ENCODE peak calls at places on chromosomes 3 and 15, in five cellular contexts. One of them, this sample, is unnamed.

GRCh38 chr3:95731753-95732152 is 1082.6 kb upstream of the EPHA6 start:
- DNase-seq in HepG2: no peak
- DNase-seq in GM12878: no peak
- DNase-seq in K562: no peak
- DNase-seq in GM12892: no peak
- DNase-seq in this sample: no peak

GRCh38 chr3:84836961-84837360 is 121.8 kb upstream of the CADM2 start:
- DNase-seq in GM12892: no peak
- DNase-seq in K562: no peak
- DNase-seq in GM12878: no peak
- DNase-seq in HepG2: no peak
- DNase-seq in this sample: no peak

GRCh38 chr15:74370471-74370870 is 3.0 kb upstream of the CYP11A1 start:
- DNase-seq in GM12878: no peak
- DNase-seq in GM12892: no peak
- DNase-seq in HepG2: no peak
- DNase-seq in K562: no peak
- DNase-seq in this sample: no peak

GRCh38 chr3:111715911-111716523 is 120.9 kb upstream of the ZBED2 start:
- DNase-seq in K562: peak; percentile 24
- DNase-seq in GM12878: no peak
- DNase-seq in GM12892: no peak
- DNase-seq in HepG2: peak; percentile 47
- DNase-seq in this sample: no peak

GRCh38 chr3:123479891-123480290 is 31.0 kb upstream of the ADCY5 start:
- DNase-seq in GM12892: no peak
- DNase-seq in HepG2: no peak
- DNase-seq in GM12878: no peak
- DNase-seq in K562: no peak
- DNase-seq in this sample: no peak

GRCh38 chr3:29370021-29370420 is 89.2 kb downstream of the RBMS3 start:
- DNase-seq in K562: no peak
- DNase-seq in HepG2: no peak
- DNase-seq in GM12892: no peak
- DNase-seq in GM12878: no peak
- DNase-seq in this sample: no peak

GRCh38 chr15:57565326-57565725 is 26.4 kb upstream of the MYZAP start:
- DNase-seq in GM12878: no peak
- DNase-seq in K562: no peak
- DNase-seq in HepG2: no peak
- DNase-seq in GM12892: no peak
- DNase-seq in this sample: no peak

GRCh38 chr3:133887075-133887950 is 8.4 kb downstream of the RAB6B start:
- DNase-seq in K562: no peak
- DNase-seq in GM12878: no peak
- DNase-seq in GM12892: no peak
- DNase-seq in HepG2: no peak
- DNase-seq in this sample: no peak

GRCh38 chr15:60854858-60855568 is 374.1 kb downstream of the RORA start:
- DNase-seq in HepG2: no peak
- DNase-seq in GM12892: no peak
- DNase-seq in K562: no peak
- DNase-seq in GM12878: no peak
- DNase-seq in this sample: no peak

GRCh38 chr3:128969993-128970740 is 23.7 kb downstream of the CFAP92 start:
- DNase-seq in K562: peak; percentile 46
- DNase-seq in GM12892: peak; percentile 23
- DNase-seq in GM12878: no peak
- DNase-seq in HepG2: peak; percentile 25
- DNase-seq in this sample: no peak

GRCh38 chr15:29774900-29775299 is 47.4 kb downstream of the TJP1 start:
- DNase-seq in GM12878: no peak
- DNase-seq in K562: no peak
- DNase-seq in GM12892: no peak
- DNase-seq in HepG2: peak; percentile 21
- DNase-seq in this sample: no peak
- TF ChIP-seq TAF1 in GM12878: no peak
- TF ChIP-seq TAF1 in K562: no peak
- TF ChIP-seq TAF1 in GM12892: no peak
- TF ChIP-seq TAF1 in HepG2: no peak
- TF ChIP-seq TAF1 in this sample: no peak

GRCh38 chr15:77421370-77421700 is 647 bp downstream of the HMG20A start:
- DNase-seq in K562: no peak
- DNase-seq in GM12878: no peak
- DNase-seq in HepG2: peak; percentile 15
- DNase-seq in GM12892: no peak
- DNase-seq in this sample: no peak
- TF ChIP-seq TAF1 in K562: no peak
- TF ChIP-seq TAF1 in GM12878: no peak
- TF ChIP-seq TAF1 in HepG2: no peak
- TF ChIP-seq TAF1 in GM12892: no peak
- TF ChIP-seq TAF1 in this sample: no peak

GRCh38 chr3:119937229-119937628 is 155.3 kb downstream of the NR1I2 start:
- DNase-seq in GM12878: peak; percentile 78
- DNase-seq in K562: no peak
- DNase-seq in HepG2: no peak
- DNase-seq in GM12892: peak; percentile 30
- DNase-seq in this sample: peak; percentile 12
- TF ChIP-seq TAF1 in GM12878: no peak
- TF ChIP-seq TAF1 in K562: no peak
- TF ChIP-seq TAF1 in HepG2: no peak
- TF ChIP-seq TAF1 in GM12892: no peak
- TF ChIP-seq TAF1 in this sample: no peak

GRCh38 chr15:97717806-97718205 is 242.7 kb upstream of the ARRDC4 start:
- DNase-seq in GM12878: no peak
- DNase-seq in K562: no peak
- DNase-seq in HepG2: no peak
- DNase-seq in GM12892: no peak
- DNase-seq in this sample: no peak
- TF ChIP-seq TAF1 in GM12878: no peak
- TF ChIP-seq TAF1 in K562: no peak
- TF ChIP-seq TAF1 in HepG2: no peak
- TF ChIP-seq TAF1 in GM12892: no peak
- TF ChIP-seq TAF1 in this sample: no peak

DNA sequence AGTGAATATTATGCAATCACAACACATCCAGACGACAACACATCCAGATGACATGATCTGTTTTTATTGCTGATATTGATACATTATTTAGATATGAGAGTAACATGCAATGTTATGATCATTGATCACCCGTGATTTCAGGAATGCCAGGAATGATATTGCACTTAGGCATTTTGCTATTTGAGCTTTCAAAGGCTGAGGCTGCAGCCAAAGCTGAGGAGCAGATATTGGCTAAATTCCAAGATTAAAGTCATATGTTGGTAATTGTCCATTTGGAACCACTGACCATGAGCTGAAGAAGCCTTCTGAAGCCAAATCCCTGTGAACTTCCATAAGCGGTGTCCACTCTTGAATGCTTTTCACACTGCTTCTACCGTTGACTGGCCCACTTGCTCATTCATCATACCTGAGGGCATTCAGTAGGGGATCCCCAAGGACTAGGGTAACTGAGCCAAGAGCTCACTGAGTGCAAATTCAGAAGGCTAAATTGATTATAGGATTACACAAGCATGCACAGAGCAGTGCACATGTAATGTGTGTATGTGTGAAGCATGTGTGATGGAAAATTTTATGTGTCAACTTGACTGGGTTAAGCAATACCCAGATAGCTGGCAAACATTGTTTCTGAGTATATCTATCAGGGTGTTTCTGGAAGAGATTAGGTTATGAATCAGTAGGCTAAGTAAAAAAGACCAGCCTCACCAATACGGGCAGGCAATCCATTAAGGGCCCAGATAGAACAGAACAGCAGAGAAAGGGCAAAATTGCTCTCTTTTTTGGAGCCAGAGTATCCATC is 92.1 kb upstream of the PLAAT1 start:
- DNase-seq in GM12892: no peak
- DNase-seq in HepG2: no peak
- DNase-seq in GM12878: no peak
- DNase-seq in K562: peak; percentile 4
- DNase-seq in this sample: no peak
- TF ChIP-seq TAF1 in GM12892: no peak
- TF ChIP-seq TAF1 in HepG2: no peak
- TF ChIP-seq TAF1 in GM12878: no peak
- TF ChIP-seq TAF1 in K562: no peak
- TF ChIP-seq TAF1 in this sample: no peak